ENCODE peak calls at places on chromosomes 7 and 10, in seven cellular contexts. One of them, this sample, is unnamed.

GRCh38 chr7:132475037-132475668 is 101.1 kb downstream of the PLXNA4 start:
- DNase-seq in activated CD4-positive, alpha-beta T cell treated with anti-CD3 and anti-CD28 coated beads for 48 hours: no peak
- DNase-seq in NCI-H2107: no peak
- DNase-seq in esophagus squamous epithelium: no peak
- DNase-seq in hippocampal formation: no peak
- DNase-seq in activated effector memory CD4-positive, alpha-beta T cell treated with anti-CD3 and anti-CD28 coated beads, Interleukin-2, amount 50 U/mL, for 16 hours: no peak
- DNase-seq in uterus: no peak
- DNase-seq in this sample: no peak

GRCh38 chr10:113178771-113179170 is 228.7 kb downstream of the TCF7L2 start:
- DNase-seq in uterus: no peak
- DNase-seq in activated CD4-positive, alpha-beta T cell treated with anti-CD3 and anti-CD28 coated beads for 48 hours: no peak
- DNase-seq in activated effector memory CD4-positive, alpha-beta T cell treated with anti-CD3 and anti-CD28 coated beads, Interleukin-2, amount 50 U/mL, for 16 hours: no peak
- DNase-seq in hippocampal formation: no peak
- DNase-seq in esophagus squamous epithelium: no peak
- DNase-seq in NCI-H2107: no peak
- DNase-seq in this sample: no peak

GRCh38 chr10:125700355-125700911 is 17.5 kb upstream of the TEX36 start:
- DNase-seq in NCI-H2107: no peak
- DNase-seq in activated effector memory CD4-positive, alpha-beta T cell treated with anti-CD3 and anti-CD28 coated beads, Interleukin-2, amount 50 U/mL, for 16 hours: no peak
- DNase-seq in hippocampal formation: no peak
- DNase-seq in uterus: no peak
- DNase-seq in esophagus squamous epithelium: no peak
- DNase-seq in activated CD4-positive, alpha-beta T cell treated with anti-CD3 and anti-CD28 coated beads for 48 hours: no peak
- DNase-seq in this sample: no peak

GRCh38 chr7:100220833-100221718 is 1.3 kb downstream of the PVRIG start:
- DNase-seq in hippocampal formation: no peak
- DNase-seq in NCI-H2107: no peak
- DNase-seq in activated CD4-positive, alpha-beta T cell treated with anti-CD3 and anti-CD28 coated beads for 48 hours: peak; percentile 86
- DNase-seq in esophagus squamous epithelium: no peak
- DNase-seq in uterus: no peak
- DNase-seq in activated effector memory CD4-positive, alpha-beta T cell treated with anti-CD3 and anti-CD28 coated beads, Interleukin-2, amount 50 U/mL, for 16 hours: peak; percentile 93
- DNase-seq in this sample: no peak

GRCh38 chr10:107747851-107748250 is 583.3 kb upstream of the SORCS1 start:
- DNase-seq in esophagus squamous epithelium: no peak
- DNase-seq in activated CD4-positive, alpha-beta T cell treated with anti-CD3 and anti-CD28 coated beads for 48 hours: no peak
- DNase-seq in NCI-H2107: no peak
- DNase-seq in uterus: no peak
- DNase-seq in activated effector memory CD4-positive, alpha-beta T cell treated with anti-CD3 and anti-CD28 coated beads, Interleukin-2, amount 50 U/mL, for 16 hours: no peak
- DNase-seq in hippocampal formation: no peak
- DNase-seq in this sample: no peak

GRCh38 chr7:99843808-99844207 is 16.0 kb downstream of the CYP3A43 start:
- DNase-seq in esophagus squamous epithelium: no peak
- DNase-seq in NCI-H2107: no peak
- DNase-seq in uterus: no peak
- DNase-seq in activated effector memory CD4-positive, alpha-beta T cell treated with anti-CD3 and anti-CD28 coated beads, Interleukin-2, amount 50 U/mL, for 16 hours: no peak
- DNase-seq in hippocampal formation: no peak
- DNase-seq in activated CD4-positive, alpha-beta T cell treated with anti-CD3 and anti-CD28 coated beads for 48 hours: no peak
- DNase-seq in this sample: peak; percentile 31

GRCh38 chr7:85030893-85031292 is 156.0 kb downstream of the SEMA3D start:
- DNase-seq in activated CD4-positive, alpha-beta T cell treated with anti-CD3 and anti-CD28 coated beads for 48 hours: no peak
- DNase-seq in esophagus squamous epithelium: no peak
- DNase-seq in NCI-H2107: no peak
- DNase-seq in uterus: no peak
- DNase-seq in hippocampal formation: peak; percentile 8
- DNase-seq in activated effector memory CD4-positive, alpha-beta T cell treated with anti-CD3 and anti-CD28 coated beads, Interleukin-2, amount 50 U/mL, for 16 hours: no peak
- DNase-seq in this sample: no peak

GRCh38 chr7:28619256-28619655 is 206.9 kb downstream of the CREB5 start:
- DNase-seq in uterus: no peak
- DNase-seq in hippocampal formation: no peak
- DNase-seq in NCI-H2107: no peak
- DNase-seq in esophagus squamous epithelium: no peak
- DNase-seq in activated effector memory CD4-positive, alpha-beta T cell treated with anti-CD3 and anti-CD28 coated beads, Interleukin-2, amount 50 U/mL, for 16 hours: no peak
- DNase-seq in activated CD4-positive, alpha-beta T cell treated with anti-CD3 and anti-CD28 coated beads for 48 hours: no peak
- DNase-seq in this sample: no peak